ENCODE peak calls at places on chromosomes 13 and 19, in four cellular contexts. B is NCI-H69, K is epithelial cell of prostate, X is aorta. M is an unnamed sample.

GRCh38 chr13:113129921-113130750 is 7.5 kb downstream of the F10 start:
- DNase-seq in B (no peak), K (no peak), X (peak), M (no peak)

GRCh38 chr19:8304841-8305621 is 3.1 kb downstream of the CD320 start:
- DNase-seq in B (no peak), X (peak), K (no peak), M (no peak)

GRCh38 chr13:67133476-67133875 is 96.7 kb downstream of the PCDH9 start:
- DNase-seq in K (no peak), X (no peak), B (peak), M (no peak)

GRCh38 chr19:3882041-3882384 is 1.5 kb downstream of the ATCAY start:
- DNase-seq in B (no peak), X (no peak), K (no peak), M (no peak)

GRCh38 chr13:24162604-24163003 is 2.1 kb downstream of the SPATA13 start:
- DNase-seq in K (no peak), B (peak), X (no peak), M (no peak)

GRCh38 chr19:36209372-36209771 is 5.1 kb downstream of the ZNF565 start:
- DNase-seq in B (no peak), K (no peak), X (no peak), M (no peak)

GRCh38 chr13:27432612-27433210 is 8.3 kb downstream of the GTF3A start:
- DNase-seq in B (no peak), X (no peak), K (no peak), M (no peak)

GRCh38 chr19:15378529-15379082 is 981 bp downstream of the AKAP8 start:
- DNase-seq in K (no peak), B (peak), X (peak), M (peak)

GRCh38 chr13:114061047-114061446 is 71.4 kb downstream of the RASA3 start:
- DNase-seq in K (no peak), B (no peak), X (peak), M (no peak)

GRCh38 chr13:97567510-97568243 is 133.7 kb downstream of the RAP2A start:
- DNase-seq in B (no peak), X (peak), K (peak), M (no peak)

GRCh38 chr19:51271015-51271600 is 20.2 kb downstream of the SIGLECL1 start:
- DNase-seq in K (no peak), X (peak), B (peak), M (no peak)

GRCh38 chr19:55406869-55407624 is 541 bp downstream of the UBE2S start:
- DNase-seq in X (peak), K (no peak), B (peak), M (peak)

GRCh38 chr19:32460476-32460875 is 54.9 kb downstream of the DPY19L3 start:
- DNase-seq in X (no peak), B (no peak), K (no peak), M (no peak)

GRCh38 chr19:6723108-6723618 is 2.7 kb upstream of the C3 start:
- DNase-seq in K (no peak), B (no peak), X (peak), M (no peak)

GRCh38 chr19:46015961-46016425 is 6.9 kb downstream of the PGLYRP1 start:
- DNase-seq in K (no peak), B (peak), X (peak), M (no peak)

GRCh38 chr13:97953376-97953970 is at the start of gene IPO5:
- DNase-seq in K (no peak), B (no peak), X (no peak), M (no peak)

GRCh38 chr19:48271531-48272151 is 1.8 kb downstream of the ZNF114 start:
- DNase-seq in K (no peak), X (peak), B (peak), M (peak)

GRCh38 chr13:39052944-39053343 is 14.7 kb downstream of the NHLRC3 start:
- DNase-seq in X (no peak), K (no peak), B (peak), M (peak)

GRCh38 chr13:37869506-37869755 is 141 bp downstream of the TRPC4 start:
- DNase-seq in X (no peak), B (peak), K (no peak), M (peak)

GRCh38 chr13:85806553-85807175 is 7.4 kb upstream of the SLITRK6 start:
- DNase-seq in K (no peak), X (no peak), B (peak), M (peak)

GRCh38 chr13:99985243-99985874 is 3.8 kb downstream of the ZIC2 start:
- DNase-seq in X (no peak), K (no peak), B (no peak), M (peak)

GRCh38 chr19:30781519-30781918 is 409.3 kb downstream of the ZNF536 start:
- DNase-seq in B (no peak), X (no peak), K (no peak), M (no peak)

GRCh38 chr19:22026687-22027086 is 15.9 kb upstream of the ZNF208 start:
- DNase-seq in B (no peak), X (no peak), K (no peak), M (no peak)

GRCh38 chr19:38213911-38214625 is 10.0 kb downstream of the DPF1 start:
- DNase-seq in X (no peak), B (peak), K (no peak), M (no peak)

GRCh38 chr19:52307275-52307674 is 10.3 kb downstream of the ZNF480 start:
- DNase-seq in B (peak), X (no peak), K (no peak), M (no peak)

GRCh38 chr19:17576758-17577532 is 21.5 kb downstream of the COLGALT1 start:
- DNase-seq in K (no peak), X (peak), B (peak), M (no peak)

GRCh38 chr19:974564-975257 is 9.4 kb upstream of the WDR18 start:
- DNase-seq in B (no peak), K (no peak), X (no peak), M (no peak)

GRCh38 chr19:5023128-5023571 is 54.2 kb downstream of the KDM4B start:
- DNase-seq in B (no peak), K (no peak), X (no peak), M (no peak)

GRCh38 chr19:39413269-39413902 is 917 bp downstream of the PLEKHG2 start:
- DNase-seq in K (no peak), X (peak), B (peak), M (peak)

GRCh38 chr19:16380314-16380695 is 55.7 kb downstream of the KLF2 start:
- DNase-seq in X (peak), B (no peak), K (no peak), M (no peak)

GRCh38 chr13:84433024-84433423 is 550.8 kb upstream of the SLITRK1 start:
- DNase-seq in K (no peak), B (no peak), X (no peak), M (no peak)

GRCh38 chr19:37551123-37551993 is 43.2 kb downstream of the ZNF571 start:
- DNase-seq in B (no peak), K (peak), X (no peak), M (no peak)

GRCh38 chr19:5046339-5047039 is 77.6 kb downstream of the KDM4B start:
- DNase-seq in X (no peak), B (peak), K (peak), M (peak)

GRCh38 chr19:45615795-45616708 is 14.0 kb upstream of the GPR4 start:
- DNase-seq in B (peak), X (peak), K (no peak), M (peak)

GRCh38 chr19:8593931-8594330 is 16.6 kb downstream of the ADAMTS10 start:
- DNase-seq in X (no peak), K (no peak), B (no peak), M (no peak)

GRCh38 chr19:33442706-33443105 is 69.2 kb downstream of the CEBPG start:
- DNase-seq in X (peak), B (no peak), K (no peak), M (no peak)

GRCh38 chr13:40153516-40153915 is 498.1 kb downstream of the COG6 start:
- DNase-seq in B (no peak), K (no peak), X (peak), M (no peak)